ENCODE peak calls at places on chromosomes 5 and 9, in five cellular contexts. M, T, X, W and B are unnamed samples.

GRCh38 chr5:13946111-13946510 is 1.6 kb upstream of the DNAH5 start:
- DNase-seq in M (no peak), T (no peak), X (no peak), W (peak; percentile 62), B (no peak)

GRCh38 chr9:92609142-92609500 is 60.8 kb downstream of the IPPK start:
- DNase-seq in M (no peak), T (no peak), X (no peak), W (peak; percentile 62), B (no peak)

GRCh38 chr5:133924221-133924920 is 44.1 kb downstream of the C5orf15 start:
- DNase-seq in M (no peak), T (no peak), X (no peak), W (peak; percentile 33), B (no peak)

GRCh38 chr5:73899055-73899454 is 273.1 kb downstream of the ARHGEF28 start:
- DNase-seq in M (no peak), T (no peak), X (peak; percentile 43), W (no peak), B (no peak)

GRCh38 chr5:67549263-67549551 is 352.6 kb upstream of the CD180 start:
- DNase-seq in M (peak; percentile 9), T (no peak), X (no peak), W (no peak), B (no peak)

GRCh38 chr5:14872070-14872989 is 752 bp upstream of the ANKH start:
- DNase-seq in M (peak; percentile 72), T (peak; percentile 53), X (peak; percentile 70), W (peak; percentile 49), B (peak; percentile 40)

GRCh38 chr5:127518319-127518621 is 830 bp downstream of the PRRC1 start:
- DNase-seq in M (no peak), T (no peak), X (no peak), W (peak; percentile 66), B (no peak)

GRCh38 chr9:133359420-133360175 is 3.2 kb downstream of the SURF2 start:
- DNase-seq in M (no peak), T (no peak), X (peak; percentile 69), W (no peak), B (no peak)

GRCh38 chr5:143674469-143674786 is 137.5 kb upstream of the HMHB1 start:
- DNase-seq in M (no peak), T (no peak), X (no peak), W (no peak), B (no peak)

GRCh38 chr5:74272019-74272775 is 368.3 kb downstream of the ENC1 start:
- DNase-seq in M (no peak), T (no peak), X (no peak), W (peak; percentile 76), B (no peak)

GRCh38 chr5:1037123-1037670 is 28.6 kb downstream of the NKD2 start:
- DNase-seq in M (peak; percentile 4), T (no peak), X (peak; percentile 19), W (no peak), B (no peak)

GRCh38 chr5:133756756-133757155 is 144.4 kb upstream of the FSTL4 start:
- DNase-seq in M (no peak), T (no peak), X (no peak), W (no peak), B (no peak)

GRCh38 chr9:16092627-16093091 is 539.8 kb downstream of the CCDC171 start:
- DNase-seq in M (peak; percentile 16), T (no peak), X (no peak), W (no peak), B (peak; percentile 25)

GRCh38 chr5:90557391-90557790 is 1.2 kb upstream of the ADGRV1 start:
- DNase-seq in M (no peak), T (no peak), X (no peak), W (no peak), B (no peak)

GRCh38 chr9:115593587-115594091 is 475.7 kb upstream of the TNC start:
- DNase-seq in M (no peak), T (peak; percentile 11), X (no peak), W (peak; percentile 68), B (peak; percentile 5)

GRCh38 chr5:136057401-136057951 is 28.7 kb downstream of the TGFBI start:
- DNase-seq in M (no peak), T (no peak), X (no peak), W (no peak), B (no peak)

GRCh38 chr5:160507181-160507811 is 85.6 kb downstream of the PTTG1 start:
- DNase-seq in M (no peak), T (no peak), X (no peak), W (peak; percentile 54), B (no peak)

GRCh38 chr5:116669261-116670049 is 94.8 kb upstream of the SEMA6A start:
- DNase-seq in M (no peak), T (no peak), X (no peak), W (no peak), B (no peak)

GRCh38 chr5:29089591-29090141 is 2051.3 kb upstream of the CDH9 start:
- DNase-seq in M (no peak), T (no peak), X (no peak), W (no peak), B (no peak)

GRCh38 chr9:125843646-125844045 is 96.5 kb downstream of the PBX3 start:
- DNase-seq in M (no peak), T (no peak), X (peak; percentile 19), W (no peak), B (no peak)

GRCh38 chr9:97593960-97594359 is 39.2 kb downstream of the TSTD2 start:
- DNase-seq in M (no peak), T (no peak), X (no peak), W (no peak), B (no peak)

GRCh38 chr9:85723220-85723619 is 18.5 kb downstream of the AGTPBP1 start:
- DNase-seq in M (no peak), T (peak; percentile 60), X (peak; percentile 38), W (no peak), B (peak; percentile 39)

GRCh38 chr9:137387034-137387890 is 35.7 kb downstream of the EXD3 start:
- DNase-seq in M (no peak), T (no peak), X (no peak), W (no peak), B (no peak)

GRCh38 chr5:504326-505148 is 19.7 kb downstream of the SLC9A3 start:
- DNase-seq in M (no peak), T (no peak), X (no peak), W (no peak), B (no peak)

GRCh38 chr5:2591777-2592453 is 159.6 kb downstream of the IRX2 start:
- DNase-seq in M (no peak), T (no peak), X (no peak), W (no peak), B (no peak)

GRCh38 chr9:10534863-10535262 is 77.9 kb downstream of the PTPRD start:
- DNase-seq in M (no peak), T (no peak), X (no peak), W (no peak), B (no peak)

GRCh38 chr5:138438003-138438723 is 694 bp upstream of the REEP2 start:
- DNase-seq in M (no peak), T (no peak), X (no peak), W (peak; percentile 12), B (no peak)

GRCh38 chr9:72006481-72006880 is 53.9 kb downstream of the C9orf57 start:
- DNase-seq in M (no peak), T (no peak), X (no peak), W (peak; percentile 11), B (no peak)

GRCh38 chr5:136656811-136657210 is 291.5 kb upstream of the TRPC7 start:
- DNase-seq in M (no peak), T (no peak), X (no peak), W (no peak), B (no peak)

GRCh38 chr9:121398374-121398773 is 28.3 kb upstream of the STOM start:
- DNase-seq in M (no peak), T (no peak), X (no peak), W (peak; percentile 99), B (no peak)

GRCh38 chr5:114249838-114250237 is 112.0 kb upstream of the KCNN2 start:
- DNase-seq in M (no peak), T (no peak), X (no peak), W (peak; percentile 37), B (no peak)

GRCh38 chr5:124951676-124952075 is 205.2 kb upstream of the ZNF608 start:
- DNase-seq in M (no peak), T (no peak), X (no peak), W (no peak), B (no peak)

GRCh38 chr9:91055845-91056244 is 254.2 kb downstream of the SYK start:
- DNase-seq in M (no peak), T (no peak), X (no peak), W (no peak), B (no peak)

GRCh38 chr9:8179381-8180053 is 379.9 kb upstream of the DMAC1 start:
- DNase-seq in M (no peak), T (no peak), X (no peak), W (no peak), B (no peak)

GRCh38 chr5:149583394-149583793 is 2.1 kb downstream of the ARHGEF37 start:
- DNase-seq in M (no peak), T (no peak), X (no peak), W (peak; percentile 30), B (no peak)

GRCh38 chr5:128052764-128053163 is 30.8 kb upstream of the SLC12A2 start:
- DNase-seq in M (no peak), T (no peak), X (no peak), W (no peak), B (no peak)

GRCh38 chr5:1723957-1724821 is 75.4 kb downstream of the MRPL36 start:
- DNase-seq in M (no peak), T (no peak), X (no peak), W (no peak), B (no peak)

GRCh38 chr9:105291938-105292337 is 47.5 kb downstream of the SLC44A1 start:
- DNase-seq in M (no peak), T (no peak), X (no peak), W (no peak), B (no peak)

GRCh38 chr5:58849995-58850667 is 267.3 kb downstream of the RAB3C start:
- DNase-seq in M (no peak), T (peak; percentile 5), X (no peak), W (peak; percentile 12), B (no peak)

GRCh38 chr9:119477197-119477596 is 108.0 kb upstream of the BRINP1 start:
- DNase-seq in M (no peak), T (no peak), X (no peak), W (no peak), B (no peak)
- TF ChIP-seq CTCF in M (no peak), T (no peak), X (no peak), W (no peak), B (no peak)

GRCh38 chr9:89592963-89593775 is 11.6 kb upstream of the GADD45G start:
- DNase-seq in M (no peak), T (peak; percentile 32), X (peak; percentile 45), W (no peak), B (no peak)
- TF ChIP-seq CTCF in M (no peak), T (peak; percentile 42), X (no peak), W (no peak), B (no peak)

GRCh38 chr9:134642385-134643181 is 980 bp downstream of the COL5A1 start:
- DNase-seq in M (peak; percentile 75), T (peak; percentile 14), X (no peak), W (peak; percentile 90), B (no peak)
- TF ChIP-seq CTCF in M (no peak), T (no peak), X (no peak), W (peak; percentile 56), B (no peak)

DNA sequence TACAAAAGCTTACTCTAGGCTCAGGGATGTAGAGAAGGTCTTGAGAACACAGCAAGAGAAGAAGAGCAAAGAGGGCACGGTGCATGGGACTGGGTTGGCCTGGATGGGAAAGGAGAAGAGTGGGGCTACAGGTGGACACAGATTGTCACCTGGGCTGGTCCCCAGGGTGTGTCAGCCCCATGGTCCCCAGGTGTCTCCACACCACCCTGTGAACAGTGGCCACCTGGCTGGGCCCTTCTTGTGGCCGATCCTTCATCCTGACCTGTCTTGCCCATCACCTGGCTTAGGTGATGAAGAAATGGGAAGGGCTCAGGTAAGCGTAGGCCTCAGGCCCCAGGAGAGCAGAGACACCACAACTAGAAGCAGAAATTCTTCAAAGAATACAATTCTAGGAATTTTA is 188.9 kb downstream of the TENT4A start:
- DNase-seq in M (no peak), T (no peak), X (no peak), W (no peak), B (no peak)
- TF ChIP-seq CTCF in M (no peak), T (no peak), X (no peak), W (no peak), B (no peak)